ENCODE peak calls at places on chromosomes 4 and X, in seven cellular contexts. T is activated CD8-positive, alpha-beta memory T cell treated with anti-CD3 and anti-CD28 coated beads, Interleukin-2, amount 50 U/mL, for 4 hours; E is astrocyte; Q is activated T-cell treated with anti-CD3 and anti-CD28 coated beads for 1 hour; K is RCC 7860; M is thoracic aorta; V is NCI-H1092. S is an unnamed sample.
A peak's percentile ranks its signal among the peaks of the same experiment; 100 is the strongest.

GRCh38 chr4:20249333-20249732 is 2.4 kb upstream of the SLIT2 start:
- DNase-seq in K (no peak), M (no peak), V (no peak), Q (no peak), E (peak; percentile 34), T (no peak), S (peak; percentile 46)

GRCh38 chr4:121749225-121749624 is 15.7 kb downstream of the SMIM43 start:
- DNase-seq in K (no peak), E (no peak), T (no peak), V (no peak), M (no peak), Q (no peak), S (no peak)

GRCh38 chrX:133610056-133610455 is 194.8 kb upstream of the GPC4 start:
- DNase-seq in V (no peak), T (no peak), K (no peak), M (no peak), Q (no peak), E (peak; percentile 76), S (no peak)

GRCh38 chrX:6861456-6861855 is 286.1 kb upstream of the STS start:
- DNase-seq in T (no peak), Q (no peak), E (no peak), V (no peak), M (no peak), K (no peak), S (no peak)

GRCh38 chrX:78997870-78998558 is 52.8 kb downstream of the P2RY10 start:
- DNase-seq in Q (peak; percentile 0), E (no peak), K (no peak), T (peak; percentile 22), M (no peak), V (no peak), S (no peak)

GRCh38 chr4:33086351-33086900 is 2366.3 kb downstream of the PCDH7 start:
- DNase-seq in E (peak; percentile 34), V (no peak), M (no peak), K (no peak), Q (no peak), T (no peak), S (no peak)

GRCh38 chrX:84865113-84865512 is 138.6 kb upstream of the APOOL start:
- DNase-seq in M (no peak), V (no peak), Q (no peak), K (no peak), E (no peak), T (no peak), S (no peak)

GRCh38 chr4:112636688-112637551 is at the start of the genes LARP7 and ZGRF1:
- DNase-seq in Q (peak; percentile 94), E (peak; percentile 98), V (peak; percentile 99), M (peak; percentile 97), T (peak; percentile 97), K (peak; percentile 94), S (peak; percentile 94)

GRCh38 chrX:103187953-103188475 is 26.9 kb upstream of the BEX4 start:
- DNase-seq in K (no peak), V (no peak), T (no peak), M (no peak), E (peak; percentile 2), Q (no peak), S (peak; percentile 1)

GRCh38 chr4:107155366-107155765 is 119.3 kb upstream of the DKK2 start:
- DNase-seq in E (no peak), K (no peak), Q (no peak), T (no peak), V (no peak), M (no peak), S (no peak)

GRCh38 chr4:45363931-45364330 is 637.6 kb upstream of the GNPDA2 start:
- DNase-seq in E (no peak), V (no peak), Q (no peak), T (no peak), M (no peak), K (no peak), S (no peak)

GRCh38 chrX:135707880-135708279 is 5.6 kb upstream of the CT45A1 start:
- DNase-seq in Q (no peak), V (no peak), E (no peak), T (no peak), M (no peak), K (no peak), S (peak; percentile 0)

GRCh38 chr4:99248714-99249113 is 29.7 kb upstream of the ADH6 start:
- DNase-seq in M (no peak), K (no peak), V (no peak), E (no peak), T (no peak), Q (no peak), S (no peak)

GRCh38 chrX:39298821-39299220 is 497.6 kb downstream of the MID1IP1 start:
- DNase-seq in K (no peak), T (no peak), Q (no peak), V (no peak), E (no peak), M (no peak), S (no peak)

GRCh38 chr4:88908003-88908402 is 149.0 kb downstream of the FAM13A start:
- DNase-seq in V (no peak), Q (no peak), E (peak; percentile 33), K (no peak), T (no peak), M (no peak), S (no peak)

GRCh38 chrX:455673-456072 is 69.0 kb upstream of the PPP2R3B start:
- DNase-seq in K (no peak), M (no peak), T (no peak), V (no peak), Q (no peak), E (no peak), S (no peak)

GRCh38 chr4:61204353-61204752 is 4.2 kb downstream of the ADGRL3 start:
- DNase-seq in T (no peak), K (peak; percentile 7), Q (no peak), M (no peak), E (peak; percentile 70), V (no peak), S (peak; percentile 1)

GRCh38 chr4:184824081-184824775 is 1.5 kb downstream of the ACSL1 start:
- DNase-seq in V (no peak), T (no peak), Q (no peak), K (no peak), E (no peak), M (no peak), S (no peak)

GRCh38 chrX:40012800-40013682 is 84.7 kb downstream of the BCOR start:
- DNase-seq in T (peak; percentile 39), V (peak; percentile 69), M (no peak), K (no peak), Q (peak; percentile 14), E (peak; percentile 46), S (peak; percentile 64)

GRCh38 chrX:153059191-153060094 is 3.2 kb downstream of the PNMA3 start:
- DNase-seq in K (no peak), Q (no peak), T (no peak), V (no peak), M (no peak), E (no peak), S (no peak)